ENCODE peak calls at places on chromosomes 11 and 22, in nine cellular contexts. One of them, this sample, is unnamed.

GRCh38 chr22:21984793-21985192 is 2.2 kb upstream of the TOP3B start:
- DNase-seq in RCC 7860: no peak
- DNase-seq in activated T-helper 1 cell treated with Interleukin-2 at 50 U/mL for 16 hours: no peak
- DNase-seq in GF-D8: no peak
- DNase-seq in ELF-1: peak
- DNase-seq in KG1: no peak
- DNase-seq in AG08395: no peak
- DNase-seq in EL: peak
- DNase-seq in gastrocnemius medialis: no peak
- DNase-seq in this sample: no peak

GRCh38 chr22:27616033-27616432 is 185.5 kb downstream of the MN1 start:
- DNase-seq in RCC 7860: no peak
- DNase-seq in activated T-helper 1 cell treated with Interleukin-2 at 50 U/mL for 16 hours: no peak
- DNase-seq in GF-D8: no peak
- DNase-seq in ELF-1: no peak
- DNase-seq in KG1: no peak
- DNase-seq in AG08395: no peak
- DNase-seq in EL: no peak
- DNase-seq in gastrocnemius medialis: no peak
- DNase-seq in this sample: no peak

GRCh38 chr11:22730319-22730718 is 63.9 kb downstream of the GAS2 start:
- DNase-seq in RCC 7860: no peak
- DNase-seq in activated T-helper 1 cell treated with Interleukin-2 at 50 U/mL for 16 hours: no peak
- DNase-seq in GF-D8: no peak
- DNase-seq in ELF-1: no peak
- DNase-seq in KG1: no peak
- DNase-seq in AG08395: no peak
- DNase-seq in EL: no peak
- DNase-seq in gastrocnemius medialis: no peak
- DNase-seq in this sample: peak

GRCh38 chr22:19430890-19431541 is 517 bp downstream of the HIRA start:
- DNase-seq in RCC 7860: no peak
- DNase-seq in activated T-helper 1 cell treated with Interleukin-2 at 50 U/mL for 16 hours: no peak
- DNase-seq in GF-D8: no peak
- DNase-seq in ELF-1: peak
- DNase-seq in KG1: no peak
- DNase-seq in AG08395: no peak
- DNase-seq in EL: peak
- DNase-seq in gastrocnemius medialis: no peak
- DNase-seq in this sample: no peak

GRCh38 chr11:115471367-115471766 is 32.8 kb downstream of the CADM1 start:
- DNase-seq in RCC 7860: peak
- DNase-seq in activated T-helper 1 cell treated with Interleukin-2 at 50 U/mL for 16 hours: no peak
- DNase-seq in GF-D8: no peak
- DNase-seq in ELF-1: no peak
- DNase-seq in KG1: no peak
- DNase-seq in AG08395: no peak
- DNase-seq in EL: no peak
- DNase-seq in gastrocnemius medialis: no peak
- DNase-seq in this sample: no peak

GRCh38 chr11:1116666-1117390 is 40.9 kb upstream of the MUC5AC start:
- DNase-seq in RCC 7860: no peak
- DNase-seq in activated T-helper 1 cell treated with Interleukin-2 at 50 U/mL for 16 hours: no peak
- DNase-seq in GF-D8: no peak
- DNase-seq in ELF-1: no peak
- DNase-seq in KG1: no peak
- DNase-seq in AG08395: no peak
- DNase-seq in EL: no peak
- DNase-seq in gastrocnemius medialis: no peak
- DNase-seq in this sample: no peak

GRCh38 chr11:70371241-70371640 is 27.1 kb upstream of the CTTN start:
- DNase-seq in RCC 7860: no peak
- DNase-seq in activated T-helper 1 cell treated with Interleukin-2 at 50 U/mL for 16 hours: no peak
- DNase-seq in GF-D8: no peak
- DNase-seq in ELF-1: no peak
- DNase-seq in KG1: no peak
- DNase-seq in AG08395: peak
- DNase-seq in EL: no peak
- DNase-seq in gastrocnemius medialis: no peak
- DNase-seq in this sample: no peak

GRCh38 chr11:96704847-96705246 is 315.0 kb downstream of the JRKL start:
- DNase-seq in RCC 7860: no peak
- DNase-seq in activated T-helper 1 cell treated with Interleukin-2 at 50 U/mL for 16 hours: no peak
- DNase-seq in GF-D8: no peak
- DNase-seq in ELF-1: peak
- DNase-seq in KG1: no peak
- DNase-seq in AG08395: no peak
- DNase-seq in EL: no peak
- DNase-seq in gastrocnemius medialis: no peak
- DNase-seq in this sample: no peak

GRCh38 chr11:24762076-24762475 is 265.2 kb downstream of the LUZP2 start:
- DNase-seq in RCC 7860: no peak
- DNase-seq in activated T-helper 1 cell treated with Interleukin-2 at 50 U/mL for 16 hours: no peak
- DNase-seq in GF-D8: no peak
- DNase-seq in ELF-1: no peak
- DNase-seq in KG1: no peak
- DNase-seq in AG08395: no peak
- DNase-seq in EL: no peak
- DNase-seq in gastrocnemius medialis: no peak
- DNase-seq in this sample: no peak

GRCh38 chr11:67056640-67057409 is at the start of gene RHOD:
- DNase-seq in RCC 7860: no peak
- DNase-seq in activated T-helper 1 cell treated with Interleukin-2 at 50 U/mL for 16 hours: peak
- DNase-seq in GF-D8: no peak
- DNase-seq in ELF-1: peak
- DNase-seq in KG1: no peak
- DNase-seq in AG08395: peak
- DNase-seq in EL: peak
- DNase-seq in gastrocnemius medialis: no peak
- DNase-seq in this sample: no peak

GRCh38 chr22:31248138-31248745 is 36.1 kb downstream of the LIMK2 start:
- DNase-seq in RCC 7860: peak
- DNase-seq in activated T-helper 1 cell treated with Interleukin-2 at 50 U/mL for 16 hours: peak
- DNase-seq in GF-D8: peak
- DNase-seq in ELF-1: peak
- DNase-seq in KG1: no peak
- DNase-seq in AG08395: peak
- DNase-seq in EL: peak
- DNase-seq in gastrocnemius medialis: peak
- DNase-seq in this sample: peak

GRCh38 chr11:57224537-57224936 is 12.5 kb downstream of the APLNR start:
- DNase-seq in RCC 7860: peak
- DNase-seq in activated T-helper 1 cell treated with Interleukin-2 at 50 U/mL for 16 hours: no peak
- DNase-seq in GF-D8: no peak
- DNase-seq in ELF-1: no peak
- DNase-seq in KG1: no peak
- DNase-seq in AG08395: peak
- DNase-seq in EL: peak
- DNase-seq in gastrocnemius medialis: no peak
- DNase-seq in this sample: no peak

GRCh38 chr22:43060213-43060612 is 29.0 kb downstream of the TTLL1 start:
- DNase-seq in RCC 7860: no peak
- DNase-seq in activated T-helper 1 cell treated with Interleukin-2 at 50 U/mL for 16 hours: no peak
- DNase-seq in GF-D8: no peak
- DNase-seq in ELF-1: peak
- DNase-seq in KG1: no peak
- DNase-seq in AG08395: peak
- DNase-seq in EL: peak
- DNase-seq in gastrocnemius medialis: no peak
- DNase-seq in this sample: peak

GRCh38 chr22:49633010-49633324 is 194.7 kb downstream of the BRD1 start:
- DNase-seq in RCC 7860: no peak
- DNase-seq in activated T-helper 1 cell treated with Interleukin-2 at 50 U/mL for 16 hours: no peak
- DNase-seq in GF-D8: no peak
- DNase-seq in ELF-1: no peak
- DNase-seq in KG1: no peak
- DNase-seq in AG08395: no peak
- DNase-seq in EL: no peak
- DNase-seq in gastrocnemius medialis: no peak
- DNase-seq in this sample: no peak

GRCh38 chr11:45025716-45026492 is 75.2 kb upstream of the TP53I11 start:
- DNase-seq in RCC 7860: no peak
- DNase-seq in activated T-helper 1 cell treated with Interleukin-2 at 50 U/mL for 16 hours: no peak
- DNase-seq in GF-D8: no peak
- DNase-seq in ELF-1: no peak
- DNase-seq in KG1: peak
- DNase-seq in AG08395: no peak
- DNase-seq in EL: no peak
- DNase-seq in gastrocnemius medialis: peak
- DNase-seq in this sample: peak

GRCh38 chr11:72405009-72405408 is 29.3 kb downstream of the CLPB start:
- DNase-seq in RCC 7860: no peak
- DNase-seq in activated T-helper 1 cell treated with Interleukin-2 at 50 U/mL for 16 hours: no peak
- DNase-seq in GF-D8: no peak
- DNase-seq in ELF-1: no peak
- DNase-seq in KG1: no peak
- DNase-seq in AG08395: no peak
- DNase-seq in EL: no peak
- DNase-seq in gastrocnemius medialis: no peak
- DNase-seq in this sample: peak

GRCh38 chr22:28108851-28109250 is 189.8 kb upstream of the PITPNB start:
- DNase-seq in RCC 7860: no peak
- DNase-seq in activated T-helper 1 cell treated with Interleukin-2 at 50 U/mL for 16 hours: no peak
- DNase-seq in GF-D8: no peak
- DNase-seq in ELF-1: no peak
- DNase-seq in KG1: no peak
- DNase-seq in AG08395: no peak
- DNase-seq in EL: no peak
- DNase-seq in gastrocnemius medialis: no peak
- DNase-seq in this sample: no peak

GRCh38 chr22:49930596-49931412 is 12.4 kb downstream of the CRELD2 start:
- DNase-seq in RCC 7860: peak
- DNase-seq in activated T-helper 1 cell treated with Interleukin-2 at 50 U/mL for 16 hours: no peak
- DNase-seq in GF-D8: peak
- DNase-seq in ELF-1: peak
- DNase-seq in KG1: peak
- DNase-seq in AG08395: peak
- DNase-seq in EL: peak
- DNase-seq in gastrocnemius medialis: peak
- DNase-seq in this sample: peak

GRCh38 chr11:63996512-63996911 is 10.3 kb downstream of the OTUB1 start:
- DNase-seq in RCC 7860: no peak
- DNase-seq in activated T-helper 1 cell treated with Interleukin-2 at 50 U/mL for 16 hours: no peak
- DNase-seq in GF-D8: no peak
- DNase-seq in ELF-1: no peak
- DNase-seq in KG1: no peak
- DNase-seq in AG08395: no peak
- DNase-seq in EL: no peak
- DNase-seq in gastrocnemius medialis: no peak
- DNase-seq in this sample: no peak

GRCh38 chr11:112185883-112186282 is 10.6 kb downstream of the BCO2 start:
- DNase-seq in RCC 7860: no peak
- DNase-seq in activated T-helper 1 cell treated with Interleukin-2 at 50 U/mL for 16 hours: no peak
- DNase-seq in GF-D8: no peak
- DNase-seq in ELF-1: no peak
- DNase-seq in KG1: no peak
- DNase-seq in AG08395: no peak
- DNase-seq in EL: no peak
- DNase-seq in gastrocnemius medialis: no peak
- DNase-seq in this sample: no peak

GRCh38 chr11:70783356-70783755 is 385.0 kb downstream of the CTTN start:
- DNase-seq in RCC 7860: no peak
- DNase-seq in activated T-helper 1 cell treated with Interleukin-2 at 50 U/mL for 16 hours: no peak
- DNase-seq in GF-D8: no peak
- DNase-seq in ELF-1: no peak
- DNase-seq in KG1: no peak
- DNase-seq in AG08395: peak
- DNase-seq in EL: no peak
- DNase-seq in gastrocnemius medialis: no peak
- DNase-seq in this sample: no peak

GRCh38 chr22:36430863-36431262 is 43.1 kb upstream of the MYH9 start:
- DNase-seq in RCC 7860: peak
- DNase-seq in activated T-helper 1 cell treated with Interleukin-2 at 50 U/mL for 16 hours: no peak
- DNase-seq in GF-D8: no peak
- DNase-seq in ELF-1: no peak
- DNase-seq in KG1: no peak
- DNase-seq in AG08395: no peak
- DNase-seq in EL: peak
- DNase-seq in gastrocnemius medialis: no peak
- DNase-seq in this sample: no peak

This sample was measured in Kasumi-1.